ENCODE peak calls at places on chromosomes 16 and 17, in six cellular contexts. U is CD8-positive, alpha-beta T cell; A is dorsolateral prefrontal cortex; S is GM23338; F is AG04450; Y is left lung. L is an unnamed sample.

GRCh38 chr16:58243528-58244004 is 45.7 kb upstream of the CSNK2A2 start:
- DNase-seq in A (no peak), Y (no peak), U (no peak), F (no peak), S (peak; percentile 38), L (no peak)

GRCh38 chr16:74107795-74108610 is 188.6 kb upstream of the PSMD7 start:
- DNase-seq in S (peak; percentile 87), A (no peak), Y (no peak), F (no peak), U (no peak), L (no peak)

GRCh38 chr17:71033336-71033735 is 864.0 kb downstream of the KCNJ2 start:
- DNase-seq in Y (no peak), U (no peak), F (no peak), S (peak; percentile 67), A (no peak), L (no peak)

GRCh38 chr16:52436646-52437645 is 110.0 kb downstream of the TOX3 start:
- DNase-seq in U (no peak), S (no peak), Y (no peak), F (no peak), A (no peak), L (no peak)

GRCh38 chr17:8162997-8163977 is 539 bp upstream of the VAMP2 start:
- DNase-seq in Y (no peak), F (no peak), A (no peak), U (peak; percentile 65), S (peak; percentile 89), L (peak; percentile 65)

GRCh38 chr16:75494696-75495601 is at the start of gene CHST6:
- DNase-seq in U (no peak), A (peak; percentile 58), F (no peak), S (peak; percentile 91), Y (peak; percentile 81), L (peak; percentile 62)

GRCh38 chr16:13343981-13344380 is 442.6 kb downstream of the SHISA9 start:
- DNase-seq in A (no peak), U (no peak), F (no peak), Y (no peak), S (no peak), L (no peak)

GRCh38 chr16:27800817-27801216 is 250.9 kb downstream of the KATNIP start:
- DNase-seq in A (no peak), S (no peak), F (no peak), Y (no peak), U (no peak), L (no peak)

GRCh38 chr16:86436466-86437185 is 73.7 kb upstream of the FOXF1 start:
- DNase-seq in A (no peak), Y (no peak), S (no peak), F (no peak), U (no peak), L (no peak)

GRCh38 chr16:3328643-3329042 is 23.3 kb downstream of the ZNF75A start:
- DNase-seq in U (no peak), A (no peak), Y (no peak), F (no peak), S (no peak), L (no peak)

GRCh38 chr17:50258647-50259483 is 15.4 kb upstream of the TMEM92 start:
- DNase-seq in S (no peak), U (peak; percentile 42), Y (no peak), F (no peak), A (no peak), L (no peak)

GRCh38 chr16:58363746-58364393 is 28.4 kb upstream of the GINS3 start:
- DNase-seq in F (no peak), U (no peak), A (no peak), Y (no peak), S (no peak), L (no peak)

GRCh38 chr16:5505093-5505887 is 407.7 kb upstream of the EEF2KMT start:
- DNase-seq in Y (no peak), S (no peak), A (no peak), F (no peak), U (no peak), L (no peak)

GRCh38 chr17:61353211-61353610 is 46.4 kb upstream of the TBX2 start:
- DNase-seq in F (no peak), A (no peak), U (no peak), S (no peak), Y (no peak), L (no peak)

GRCh38 chr16:89350701-89351380 is 133.3 kb downstream of the ZNF778 start:
- DNase-seq in Y (no peak), F (no peak), A (peak; percentile 52), S (no peak), U (no peak), L (peak; percentile 42)

GRCh38 chr17:72890711-72891110 is 201.8 kb downstream of the SLC39A11 start:
- DNase-seq in U (no peak), Y (no peak), F (no peak), S (no peak), A (no peak), L (no peak)

GRCh38 chr16:81697886-81698635 is 81.0 kb upstream of the PLCG2 start:
- DNase-seq in Y (peak; percentile 61), S (no peak), A (peak; percentile 88), U (no peak), F (no peak), L (peak; percentile 71)

GRCh38 chr16:27191352-27191924 is 11.9 kb upstream of the KDM8 start:
- DNase-seq in U (no peak), S (peak; percentile 30), F (no peak), A (no peak), Y (no peak), L (no peak)

GRCh38 chr17:4945176-4945943 is 3.0 kb downstream of the PFN1 start:
- DNase-seq in Y (peak; percentile 93), U (peak; percentile 79), F (peak; percentile 75), S (peak; percentile 53), A (peak; percentile 76), L (peak; percentile 90)

GRCh38 chr17:59367657-59368045 is 36.2 kb downstream of the YPEL2 start:
- DNase-seq in F (no peak), A (no peak), S (no peak), U (no peak), Y (no peak), L (no peak)

GRCh38 chr16:89093602-89094251 is at the start of gene ACSF3:
- DNase-seq in S (peak; percentile 60), A (peak; percentile 14), F (no peak), Y (peak; percentile 94), U (peak; percentile 86), L (peak; percentile 79)

GRCh38 chr17:79837888-79838540 is 1.2 kb downstream of the CBX4 start:
- DNase-seq in Y (no peak), U (peak; percentile 78), F (no peak), S (no peak), A (no peak), L (no peak)

GRCh38 chr16:50261160-50261706 is 5.1 kb upstream of the ADCY7 start:
- DNase-seq in F (no peak), S (no peak), U (no peak), A (no peak), Y (no peak), L (peak; percentile 54)

GRCh38 chr17:62188713-62189112 is 123.6 kb upstream of the MED13 start:
- DNase-seq in S (no peak), F (no peak), U (no peak), Y (no peak), A (no peak), L (no peak)

GRCh38 chr16:27770271-27771196 is 220.6 kb downstream of the KATNIP start:
- DNase-seq in Y (no peak), S (no peak), A (no peak), F (no peak), U (no peak), L (no peak)

GRCh38 chr16:71846443-71846842 is 667 bp downstream of the ATXN1L start:
- DNase-seq in A (no peak), Y (no peak), F (no peak), S (peak; percentile 77), U (peak; percentile 49), L (no peak)

GRCh38 chr16:645852-646678 is 3.1 kb upstream of the WDR90 start:
- DNase-seq in Y (no peak), U (no peak), A (no peak), S (peak; percentile 65), F (no peak), L (no peak)

DNA sequence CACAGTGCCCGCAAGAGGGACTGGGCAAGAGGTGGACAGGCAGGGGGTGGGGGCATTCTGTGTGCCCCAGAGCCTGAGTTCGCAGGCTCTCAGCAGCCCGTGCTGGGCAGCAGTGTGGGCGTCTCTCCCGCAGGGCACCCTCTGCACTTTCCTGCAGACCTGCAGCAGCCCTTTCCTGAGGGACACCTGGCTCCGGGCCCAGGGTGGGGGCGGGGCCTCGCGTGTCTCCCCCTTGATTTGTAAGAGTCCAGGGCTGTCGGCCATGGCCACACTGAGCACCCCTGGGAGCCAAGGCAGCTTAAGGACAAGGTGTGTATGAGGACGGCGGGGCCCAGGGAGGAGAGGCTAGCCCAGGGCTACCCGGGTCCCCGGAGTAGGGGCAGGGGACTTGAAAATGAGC is 33.4 kb upstream of the SLC38A10 start:
- DNase-seq in A (no peak), U (no peak), S (no peak), Y (peak; percentile 81), F (no peak), L (no peak)
- H3K4me3 ChIP-seq in A (no peak overlapping the region), U (no peak overlapping the region), S (no peak overlapping the region), Y (no peak overlapping the region), F (no peak overlapping the region), L (no peak overlapping the region)

GRCh38 chr16:48616571-48616970 is 6.6 kb upstream of the N4BP1 start:
- DNase-seq in F (no peak), A (no peak), U (no peak), S (no peak), Y (no peak), L (no peak)

GRCh38 chr16:48611329-48612137 is 1.6 kb upstream of the N4BP1 start:
- DNase-seq in Y (no peak), U (peak; percentile 79), F (no peak), S (peak; percentile 52), A (no peak), L (no peak)

GRCh38 chr16:48614759-48615158 is 4.8 kb upstream of the N4BP1 start:
- DNase-seq in A (no peak), U (no peak), F (no peak), Y (no peak), S (no peak), L (no peak)

GRCh38 chr16:48612621-48613020 is 2.6 kb upstream of the N4BP1 start:
- DNase-seq in Y (no peak), S (no peak), A (no peak), F (no peak), U (no peak), L (no peak)

GRCh38 chr16:48613061-48613957 is 3.3 kb upstream of the N4BP1 start:
- DNase-seq in U (peak; percentile 75), S (peak; percentile 45), F (peak; percentile 72), Y (no peak), A (no peak), L (no peak)
- H3K4me3 ChIP-seq in U (peak overlapping the region; percentile 22), S (no peak overlapping the region), F (no peak overlapping the region), Y (no peak overlapping the region), A (no peak overlapping the region), L (no peak overlapping the region)

DNA sequence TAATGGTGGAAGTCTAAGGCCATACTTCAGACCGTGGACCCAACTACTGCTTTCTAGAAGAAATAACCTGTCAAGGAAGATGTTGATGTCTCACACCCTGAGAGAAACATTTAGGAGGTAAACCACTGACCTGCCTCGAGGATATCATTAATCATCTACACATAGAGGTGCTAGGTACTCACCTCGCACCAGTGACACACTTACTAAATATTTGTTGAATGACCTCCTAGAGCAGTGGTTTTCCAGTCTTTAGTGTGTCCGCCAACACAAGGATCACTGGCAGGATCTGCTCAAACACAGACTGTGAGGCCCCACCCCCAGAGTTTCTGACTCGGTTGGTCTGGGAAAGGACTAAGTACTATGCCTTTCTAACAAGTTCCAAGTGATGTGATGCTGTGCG is 197.4 kb upstream of the CACNG5 start:
- DNase-seq in S (no peak), U (no peak), A (no peak), F (no peak), Y (no peak), L (no peak)
- H3K4me3 ChIP-seq in S (no peak overlapping the region), U (no peak overlapping the region), A (no peak overlapping the region), F (no peak overlapping the region), Y (no peak overlapping the region), L (no peak overlapping the region)

GRCh38 chr17:43983196-43983514 is 21.3 kb upstream of the NAGS start:
- DNase-seq in A (no peak), F (no peak), Y (no peak), U (no peak), S (no peak), L (no peak)
- H3K4me3 ChIP-seq in A (peak overlapping the region; percentile 51), F (no peak overlapping the region), Y (peak overlapping the region; percentile 39), U (peak overlapping the region; percentile 30), S (peak overlapping the region; percentile 73), L (no peak overlapping the region)

L was measured in aorta.